ENCODE peak calls at places on chromosome 12, in eight cellular contexts. O, Z, S, D, R, Y, V and W are unnamed samples.

GRCh38 chr12:106883421-106883820 is 72.3 kb upstream of the TMEM263 start:
- DNase-seq in O (no peak), Z (no peak), S (no peak), D (peak), R (peak), Y (no peak), V (no peak), W (peak)

GRCh38 chr12:120944645-120945217 is 33.6 kb upstream of the HNF1A start:
- DNase-seq in O (peak), Z (peak), S (peak), D (peak), R (peak), Y (peak), V (peak), W (peak)

GRCh38 chr12:91326043-91327027 is 143.7 kb upstream of the DCN start:
- DNase-seq in O (no peak), Z (peak), S (no peak), D (peak), R (peak), Y (peak), V (peak), W (peak)

GRCh38 chr12:89497467-89497866 is 27.1 kb downstream of the GALNT4 start:
- DNase-seq in O (no peak), Z (peak), S (no peak), D (peak), R (no peak), Y (no peak), V (no peak), W (no peak)

GRCh38 chr12:123089125-123089524 is 61.8 kb downstream of the PITPNM2 start:
- DNase-seq in O (no peak), Z (no peak), S (no peak), D (no peak), R (no peak), Y (no peak), V (no peak), W (no peak)

GRCh38 chr12:65740873-65741600 is 83.2 kb upstream of the HMGA2 start:
- DNase-seq in O (peak), Z (peak), S (peak), D (peak), R (peak), Y (peak), V (peak), W (peak)

GRCh38 chr12:93146278-93146939 is 217.3 kb upstream of the EEA1 start:
- DNase-seq in O (no peak), Z (peak), S (no peak), D (peak), R (peak), Y (no peak), V (no peak), W (peak)

GRCh38 chr12:45214739-45215418 is 1.0 kb upstream of the ANO6 start:
- DNase-seq in O (no peak), Z (no peak), S (no peak), D (peak), R (peak), Y (no peak), V (no peak), W (peak)

GRCh38 chr12:40106655-40107054 is 774 bp upstream of the SLC2A13 start:
- DNase-seq in O (no peak), Z (no peak), S (no peak), D (no peak), R (no peak), Y (no peak), V (no peak), W (no peak)

GRCh38 chr12:22657538-22657937 is 32.6 kb downstream of the ETNK1 start:
- DNase-seq in O (no peak), Z (no peak), S (no peak), D (peak), R (peak), Y (no peak), V (no peak), W (peak)

GRCh38 chr12:5083955-5084849 is 40.5 kb downstream of the KCNA5 start:
- DNase-seq in O (no peak), Z (peak), S (no peak), D (peak), R (peak), Y (peak), V (peak), W (peak)

GRCh38 chr12:104930388-104931326 is 27.4 kb downstream of the SLC41A2 start:
- DNase-seq in O (peak), Z (no peak), S (no peak), D (peak), R (peak), Y (no peak), V (no peak), W (peak)

GRCh38 chr12:114986849-114987248 is 302.9 kb upstream of the TBX3 start:
- DNase-seq in O (no peak), Z (no peak), S (no peak), D (no peak), R (no peak), Y (no peak), V (no peak), W (no peak)

GRCh38 chr12:107748472-107748871 is 12.5 kb downstream of the PRDM4 start:
- DNase-seq in O (no peak), Z (no peak), S (no peak), D (peak), R (peak), Y (no peak), V (no peak), W (peak)

GRCh38 chr12:1839956-1840550 is 19.7 kb downstream of the LRTM2 start:
- DNase-seq in O (no peak), Z (no peak), S (no peak), D (no peak), R (no peak), Y (no peak), V (no peak), W (no peak)

GRCh38 chr12:124847675-124848074 is 16.0 kb downstream of the SCARB1 start:
- DNase-seq in O (no peak), Z (no peak), S (no peak), D (peak), R (no peak), Y (no peak), V (peak), W (no peak)

GRCh38 chr12:5873341-5873919 is 71.6 kb downstream of the ANO2 start:
- DNase-seq in O (no peak), Z (no peak), S (no peak), D (no peak), R (no peak), Y (no peak), V (no peak), W (no peak)

GRCh38 chr12:105764216-105764835 is 374.4 kb downstream of the NUAK1 start:
- DNase-seq in O (no peak), Z (no peak), S (no peak), D (no peak), R (peak), Y (no peak), V (no peak), W (peak)

GRCh38 chr12:38399711-38400205 is 83.2 kb downstream of the ALG10B start:
- DNase-seq in O (no peak), Z (no peak), S (no peak), D (no peak), R (no peak), Y (no peak), V (no peak), W (no peak)

GRCh38 chr12:128727999-128728398 is 95.8 kb downstream of the SLC15A4 start:
- DNase-seq in O (no peak), Z (no peak), S (no peak), D (no peak), R (no peak), Y (no peak), V (peak), W (no peak)

GRCh38 chr12:53107122-53107521 is 3.8 kb downstream of the SOAT2 start:
- DNase-seq in O (no peak), Z (no peak), S (no peak), D (no peak), R (no peak), Y (no peak), V (no peak), W (no peak)

GRCh38 chr12:572532-572899 is 90.7 kb downstream of the NINJ2 start:
- DNase-seq in O (no peak), Z (no peak), S (no peak), D (peak), R (no peak), Y (no peak), V (no peak), W (no peak)

GRCh38 chr12:53252349-53252916 is 15.7 kb upstream of the ESPL1 start:
- DNase-seq in O (no peak), Z (no peak), S (no peak), D (no peak), R (peak), Y (no peak), V (peak), W (no peak)

GRCh38 chr12:34206061-34206785 is 183.9 kb downstream of the ALG10 start:
- DNase-seq in O (no peak), Z (no peak), S (no peak), D (no peak), R (no peak), Y (no peak), V (no peak), W (no peak)

GRCh38 chr12:97572220-97572619 is 109.6 kb downstream of the RMST start:
- DNase-seq in O (no peak), Z (no peak), S (no peak), D (no peak), R (no peak), Y (no peak), V (peak), W (no peak)